ENCODE peak calls at places on chromosomes 2 and 18, in five cellular contexts. J is NCI-H526 treated with DMSO at 0.1 percent for 48 hours, L is AG10803, U is activated T-helper 1 cell treated with Interleukin-2 at 50 U/mL for 16 hours, T is A172. K is an unnamed sample.

GRCh38 chr2:54103454-54104314 is 11.7 kb upstream of the ACYP2 start:
- DNase-seq in J (no peak), L (peak), U (peak), T (peak), K (peak)

GRCh38 chr2:133194068-133194655 is 374.1 kb downstream of the NCKAP5 start:
- DNase-seq in J (no peak), L (peak), U (no peak), T (no peak), K (no peak)

GRCh38 chr18:70368903-70369302 is 80.1 kb downstream of the SOCS6 start:
- DNase-seq in J (no peak), L (peak), U (no peak), T (no peak), K (no peak)

GRCh38 chr2:36481709-36482108 is 116.3 kb downstream of the FEZ2 start:
- DNase-seq in J (no peak), L (no peak), U (no peak), T (no peak), K (no peak)

GRCh38 chr2:157497603-157498314 is 53.9 kb upstream of the CYTIP start:
- DNase-seq in J (peak), L (peak), U (no peak), T (peak), K (peak)

GRCh38 chr2:148893906-148894305 is 18.9 kb downstream of the KIF5C start:
- DNase-seq in J (no peak), L (no peak), U (no peak), T (no peak), K (no peak)

GRCh38 chr2:74500578-74500946 is 1.2 kb upstream of the LBX2 start:
- DNase-seq in J (no peak), L (no peak), U (no peak), T (no peak), K (no peak)

GRCh38 chr2:9300214-9300613 is 93.6 kb downstream of the ASAP2 start:
- DNase-seq in J (no peak), L (no peak), U (no peak), T (no peak), K (no peak)

GRCh38 chr2:103991591-103991990 is 862.3 kb upstream of the POU3F3 start:
- DNase-seq in J (no peak), L (no peak), U (no peak), T (no peak), K (no peak)

GRCh38 chr18:68152770-68153169 is 562.1 kb downstream of the TMX3 start:
- DNase-seq in J (no peak), L (no peak), U (no peak), T (no peak), K (no peak)

GRCh38 chr2:44479127-44479887 is 117.6 kb downstream of the CAMKMT start:
- DNase-seq in J (peak), L (peak), U (peak), T (peak), K (peak)

GRCh38 chr2:72144412-72144745 is 3.3 kb downstream of the CYP26B1 start:
- DNase-seq in J (no peak), L (no peak), U (no peak), T (no peak), K (peak)

GRCh38 chr2:101823347-101823791 is 125.9 kb downstream of the MAP4K4 start:
- DNase-seq in J (peak), L (peak), U (peak), T (peak), K (peak)

GRCh38 chr2:172181840-172182239 is 79.1 kb upstream of the DLX2 start:
- DNase-seq in J (peak), L (no peak), U (no peak), T (no peak), K (no peak)

GRCh38 chr18:25561923-25562322 is 210.0 kb upstream of the ZNF521 start:
- DNase-seq in J (no peak), L (peak), U (no peak), T (no peak), K (peak)

GRCh38 chr2:170878061-170878460 is 51.0 kb upstream of the GORASP2 start:
- DNase-seq in J (no peak), L (no peak), U (no peak), T (peak), K (no peak)

GRCh38 chr2:26067980-26068507 is 34.2 kb downstream of the RAB10 start:
- DNase-seq in J (no peak), L (no peak), U (no peak), T (no peak), K (no peak)

GRCh38 chr18:13712400-13713131 is 13.8 kb downstream of the FAM210A start:
- DNase-seq in J (no peak), L (no peak), U (no peak), T (no peak), K (no peak)

GRCh38 chr2:12107849-12108420 is 361.5 kb downstream of the LPIN1 start:
- DNase-seq in J (no peak), L (no peak), U (no peak), T (no peak), K (no peak)

GRCh38 chr18:57026316-57026715 is 120.6 kb upstream of the BOD1L2 start:
- DNase-seq in J (no peak), L (peak), U (no peak), T (no peak), K (peak)

GRCh38 chr2:157364257-157364974 is 38.8 kb upstream of the ERMN start:
- DNase-seq in J (no peak), L (no peak), U (no peak), T (no peak), K (no peak)

GRCh38 chr2:57181315-57182038 is 865.1 kb upstream of the VRK2 start:
- DNase-seq in J (no peak), L (peak), U (no peak), T (peak), K (no peak)

GRCh38 chr2:239736358-239737143 is 288.6 kb downstream of the NDUFA10 start:
- DNase-seq in J (peak), L (no peak), U (no peak), T (no peak), K (no peak)

GRCh38 chr2:235142588-235142987 is 190.8 kb downstream of the SH3BP4 start:
- DNase-seq in J (no peak), L (no peak), U (no peak), T (no peak), K (no peak)

GRCh38 chr2:159712929-159713575 is 746 bp downstream of the MARCHF7 start:
- DNase-seq in J (no peak), L (peak), U (no peak), T (peak), K (peak)

GRCh38 chr2:166773268-166773949 is 114.9 kb upstream of the XIRP2 start:
- DNase-seq in J (no peak), L (no peak), U (no peak), T (no peak), K (no peak)

GRCh38 chr2:179097131-179097530 is 47.2 kb upstream of the CCDC141 start:
- DNase-seq in J (no peak), L (no peak), U (no peak), T (no peak), K (no peak)

K was measured in AG20443.